ENCODE peak calls at places on chromosome 12, in five cellular contexts. One of them, this sample, is unnamed.

GRCh38 chr12:117836476-117836875 is 132.3 kb downstream of the KSR2 start:
- DNase-seq in Peyer's patch: no peak
- DNase-seq in cardiac fibroblast: no peak
- DNase-seq in astrocyte of the spinal cord: no peak
- DNase-seq in prostate gland: no peak
- DNase-seq in this sample: no peak

GRCh38 chr12:24918596-24918995 is 30.3 kb downstream of the BCAT1 start:
- DNase-seq in Peyer's patch: no peak
- DNase-seq in cardiac fibroblast: no peak
- DNase-seq in astrocyte of the spinal cord: no peak
- DNase-seq in prostate gland: no peak
- DNase-seq in this sample: no peak

GRCh38 chr12:112005419-112006395 is 7.3 kb downstream of the TMEM116 start:
- DNase-seq in Peyer's patch: peak
- DNase-seq in cardiac fibroblast: no peak
- DNase-seq in astrocyte of the spinal cord: no peak
- DNase-seq in prostate gland: peak
- DNase-seq in this sample: peak

GRCh38 chr12:121767525-121768016 is 25.9 kb downstream of the RHOF start:
- DNase-seq in Peyer's patch: no peak
- DNase-seq in cardiac fibroblast: peak
- DNase-seq in astrocyte of the spinal cord: peak
- DNase-seq in prostate gland: no peak
- DNase-seq in this sample: no peak

GRCh38 chr12:53622724-53623123 is 3.5 kb downstream of the ATF7 start:
- DNase-seq in Peyer's patch: no peak
- DNase-seq in cardiac fibroblast: no peak
- DNase-seq in astrocyte of the spinal cord: no peak
- DNase-seq in prostate gland: no peak
- DNase-seq in this sample: no peak

GRCh38 chr12:8834230-8834629 is 11.8 kb downstream of the A2ML1 start:
- DNase-seq in Peyer's patch: no peak
- DNase-seq in cardiac fibroblast: no peak
- DNase-seq in astrocyte of the spinal cord: no peak
- DNase-seq in prostate gland: no peak
- DNase-seq in this sample: no peak

GRCh38 chr12:47868041-47868440 is 36.8 kb downstream of the VDR start:
- DNase-seq in Peyer's patch: no peak
- DNase-seq in cardiac fibroblast: peak
- DNase-seq in astrocyte of the spinal cord: peak
- DNase-seq in prostate gland: no peak
- DNase-seq in this sample: peak

GRCh38 chr12:4909734-4910501 is at the start of gene KCNA1:
- DNase-seq in Peyer's patch: no peak
- DNase-seq in cardiac fibroblast: peak
- DNase-seq in astrocyte of the spinal cord: no peak
- DNase-seq in prostate gland: no peak
- DNase-seq in this sample: no peak

GRCh38 chr12:13205809-13206559 is 9.5 kb downstream of the EMP1 start:
- DNase-seq in Peyer's patch: no peak
- DNase-seq in cardiac fibroblast: peak
- DNase-seq in astrocyte of the spinal cord: peak
- DNase-seq in prostate gland: no peak
- DNase-seq in this sample: peak

GRCh38 chr12:75933136-75933535 is 98.4 kb downstream of the PHLDA1 start:
- DNase-seq in Peyer's patch: no peak
- DNase-seq in cardiac fibroblast: peak
- DNase-seq in astrocyte of the spinal cord: peak
- DNase-seq in prostate gland: no peak
- DNase-seq in this sample: peak

GRCh38 chr12:66620703-66621102 is 58.2 kb downstream of the GRIP1 start:
- DNase-seq in Peyer's patch: no peak
- DNase-seq in cardiac fibroblast: no peak
- DNase-seq in astrocyte of the spinal cord: no peak
- DNase-seq in prostate gland: no peak
- DNase-seq in this sample: no peak

GRCh38 chr12:116687888-116688287 is 50.0 kb downstream of the SPRING1 start:
- DNase-seq in Peyer's patch: no peak
- DNase-seq in cardiac fibroblast: peak
- DNase-seq in astrocyte of the spinal cord: no peak
- DNase-seq in prostate gland: no peak
- DNase-seq in this sample: peak

GRCh38 chr12:46617167-46617566 is 208.6 kb downstream of the SLC38A4 start:
- DNase-seq in Peyer's patch: no peak
- DNase-seq in cardiac fibroblast: peak
- DNase-seq in astrocyte of the spinal cord: no peak
- DNase-seq in prostate gland: no peak
- DNase-seq in this sample: peak

GRCh38 chr12:55730447-55730820 is 1.6 kb upstream of the CD63 start:
- DNase-seq in Peyer's patch: peak
- DNase-seq in cardiac fibroblast: no peak
- DNase-seq in astrocyte of the spinal cord: no peak
- DNase-seq in prostate gland: no peak
- DNase-seq in this sample: no peak

GRCh38 chr12:42589465-42590323 is at the start of gene PRICKLE1:
- DNase-seq in Peyer's patch: no peak
- DNase-seq in cardiac fibroblast: peak
- DNase-seq in astrocyte of the spinal cord: peak
- DNase-seq in prostate gland: no peak
- DNase-seq in this sample: peak

GRCh38 chr12:11630046-11630706 is 19.3 kb upstream of the ETV6 start:
- DNase-seq in Peyer's patch: no peak
- DNase-seq in cardiac fibroblast: no peak
- DNase-seq in astrocyte of the spinal cord: no peak
- DNase-seq in prostate gland: no peak
- DNase-seq in this sample: no peak

GRCh38 chr12:130044991-130045621 is 117.2 kb upstream of the FZD10 start:
- DNase-seq in Peyer's patch: no peak
- DNase-seq in cardiac fibroblast: no peak
- DNase-seq in astrocyte of the spinal cord: no peak
- DNase-seq in prostate gland: peak
- DNase-seq in this sample: no peak

GRCh38 chr12:69290545-69291277 is 51.3 kb downstream of the CPSF6 start:
- DNase-seq in Peyer's patch: peak
- DNase-seq in cardiac fibroblast: peak
- DNase-seq in astrocyte of the spinal cord: peak
- DNase-seq in prostate gland: peak
- DNase-seq in this sample: peak

GRCh38 chr12:10243803-10244520 is 31.3 kb downstream of the GABARAPL1 start:
- DNase-seq in Peyer's patch: no peak
- DNase-seq in cardiac fibroblast: no peak
- DNase-seq in astrocyte of the spinal cord: no peak
- DNase-seq in prostate gland: no peak
- DNase-seq in this sample: no peak

GRCh38 chr12:98188649-98189048 is 326.7 kb upstream of the TMPO start:
- DNase-seq in Peyer's patch: no peak
- DNase-seq in cardiac fibroblast: no peak
- DNase-seq in astrocyte of the spinal cord: peak
- DNase-seq in prostate gland: no peak
- DNase-seq in this sample: peak

GRCh38 chr12:112386726-112387125 is 4.5 kb upstream of the HECTD4 start:
- DNase-seq in Peyer's patch: peak
- DNase-seq in cardiac fibroblast: peak
- DNase-seq in astrocyte of the spinal cord: no peak
- DNase-seq in prostate gland: no peak
- DNase-seq in this sample: no peak

GRCh38 chr12:19239616-19240234 is 110.2 kb downstream of the PLEKHA5 start:
- DNase-seq in Peyer's patch: no peak
- DNase-seq in cardiac fibroblast: peak
- DNase-seq in astrocyte of the spinal cord: peak
- DNase-seq in prostate gland: no peak
- DNase-seq in this sample: peak

GRCh38 chr12:101204598-101205304 is 5.3 kb downstream of the SLC5A8 start:
- DNase-seq in Peyer's patch: no peak
- DNase-seq in cardiac fibroblast: no peak
- DNase-seq in astrocyte of the spinal cord: no peak
- DNase-seq in prostate gland: no peak
- DNase-seq in this sample: peak

GRCh38 chr12:107610030-107610859 is 75.4 kb upstream of the PWP1 start:
- DNase-seq in Peyer's patch: peak
- DNase-seq in cardiac fibroblast: peak
- DNase-seq in astrocyte of the spinal cord: peak
- DNase-seq in prostate gland: no peak
- DNase-seq in this sample: peak

GRCh38 chr12:3228587-3228986 is 151.4 kb downstream of the TSPAN9 start:
- DNase-seq in Peyer's patch: no peak
- DNase-seq in cardiac fibroblast: no peak
- DNase-seq in astrocyte of the spinal cord: no peak
- DNase-seq in prostate gland: no peak
- DNase-seq in this sample: no peak

GRCh38 chr12:41339784-41340183 is 151.7 kb downstream of the PDZRN4 start:
- DNase-seq in Peyer's patch: no peak
- DNase-seq in cardiac fibroblast: no peak
- DNase-seq in astrocyte of the spinal cord: no peak
- DNase-seq in prostate gland: no peak
- DNase-seq in this sample: no peak

GRCh38 chr12:94191023-94191422 is 42.6 kb downstream of the PLXNC1 start:
- DNase-seq in Peyer's patch: no peak
- DNase-seq in cardiac fibroblast: no peak
- DNase-seq in astrocyte of the spinal cord: no peak
- DNase-seq in prostate gland: no peak
- DNase-seq in this sample: no peak

GRCh38 chr12:55687746-55688145 is 20.0 kb downstream of the ITGA7 start:
- DNase-seq in Peyer's patch: no peak
- DNase-seq in cardiac fibroblast: no peak
- DNase-seq in astrocyte of the spinal cord: no peak
- DNase-seq in prostate gland: no peak
- DNase-seq in this sample: no peak

GRCh38 chr12:15728118-15728598 is 61.0 kb downstream of the EPS8 start:
- DNase-seq in Peyer's patch: no peak
- DNase-seq in cardiac fibroblast: peak
- DNase-seq in astrocyte of the spinal cord: peak
- DNase-seq in prostate gland: no peak
- DNase-seq in this sample: peak

GRCh38 chr12:85831327-85831990 is 4.8 kb downstream of the RASSF9 start:
- DNase-seq in Peyer's patch: no peak
- DNase-seq in cardiac fibroblast: no peak
- DNase-seq in astrocyte of the spinal cord: no peak
- DNase-seq in prostate gland: no peak
- DNase-seq in this sample: no peak

GRCh38 chr12:124790650-124791400 is 72.8 kb downstream of the SCARB1 start:
- DNase-seq in Peyer's patch: no peak
- DNase-seq in cardiac fibroblast: no peak
- DNase-seq in astrocyte of the spinal cord: no peak
- DNase-seq in prostate gland: no peak
- DNase-seq in this sample: no peak

GRCh38 chr12:130017571-130018449 is 114.0 kb upstream of the TMEM132D start:
- DNase-seq in Peyer's patch: no peak
- DNase-seq in cardiac fibroblast: no peak
- DNase-seq in astrocyte of the spinal cord: no peak
- DNase-seq in prostate gland: no peak
- DNase-seq in this sample: peak

GRCh38 chr12:64192644-64193043 is 29.5 kb downstream of the KICS2 start:
- DNase-seq in Peyer's patch: no peak
- DNase-seq in cardiac fibroblast: no peak
- DNase-seq in astrocyte of the spinal cord: no peak
- DNase-seq in prostate gland: no peak
- DNase-seq in this sample: no peak
- TF ChIP-seq CTCF in Peyer's patch: no peak
- TF ChIP-seq CTCF in cardiac fibroblast: no peak
- TF ChIP-seq CTCF in astrocyte of the spinal cord: no peak
- TF ChIP-seq CTCF in prostate gland: no peak
- TF ChIP-seq CTCF in this sample: no peak

GRCh38 chr12:6614513-6615177 is 7.5 kb upstream of the CHD4 start:
- DNase-seq in Peyer's patch: no peak
- DNase-seq in cardiac fibroblast: peak
- DNase-seq in astrocyte of the spinal cord: peak
- DNase-seq in prostate gland: no peak
- DNase-seq in this sample: no peak

GRCh38 chr12:6613015-6613775 is 6.0 kb upstream of the CHD4 start:
- DNase-seq in Peyer's patch: peak
- DNase-seq in cardiac fibroblast: peak
- DNase-seq in astrocyte of the spinal cord: peak
- DNase-seq in prostate gland: peak
- DNase-seq in this sample: peak

GRCh38 chr12:6612247-6612646 is 5.1 kb upstream of the CHD4 start:
- DNase-seq in Peyer's patch: peak
- DNase-seq in cardiac fibroblast: no peak
- DNase-seq in astrocyte of the spinal cord: no peak
- DNase-seq in prostate gland: no peak
- DNase-seq in this sample: no peak

GRCh38 chr12:6612652-6613014 is 5.5 kb upstream of the CHD4 start:
- DNase-seq in Peyer's patch: no peak
- DNase-seq in cardiac fibroblast: no peak
- DNase-seq in astrocyte of the spinal cord: no peak
- DNase-seq in prostate gland: no peak
- DNase-seq in this sample: no peak

GRCh38 chr12:6613776-6614512 is 6.8 kb upstream of the CHD4 start:
- DNase-seq in Peyer's patch: peak
- DNase-seq in cardiac fibroblast: peak
- DNase-seq in astrocyte of the spinal cord: peak
- DNase-seq in prostate gland: peak
- DNase-seq in this sample: peak
- TF ChIP-seq CTCF in Peyer's patch: no peak
- TF ChIP-seq CTCF in cardiac fibroblast: no peak
- TF ChIP-seq CTCF in astrocyte of the spinal cord: no peak
- TF ChIP-seq CTCF in prostate gland: no peak
- TF ChIP-seq CTCF in this sample: no peak

GRCh38 chr12:90897981-90898380 is 57.0 kb downstream of the CCER1 start:
- DNase-seq in Peyer's patch: no peak
- DNase-seq in cardiac fibroblast: peak
- DNase-seq in astrocyte of the spinal cord: no peak
- DNase-seq in prostate gland: no peak
- DNase-seq in this sample: no peak

GRCh38 chr12:90899456-90900182 is 55.4 kb downstream of the CCER1 start:
- DNase-seq in Peyer's patch: no peak
- DNase-seq in cardiac fibroblast: peak
- DNase-seq in astrocyte of the spinal cord: peak
- DNase-seq in prostate gland: no peak
- DNase-seq in this sample: peak

GRCh38 chr12:90897316-90897715 is 57.7 kb downstream of the CCER1 start:
- DNase-seq in Peyer's patch: no peak
- DNase-seq in cardiac fibroblast: no peak
- DNase-seq in astrocyte of the spinal cord: no peak
- DNase-seq in prostate gland: no peak
- DNase-seq in this sample: no peak

GRCh38 chr12:90896164-90896563 is 58.8 kb downstream of the CCER1 start:
- DNase-seq in Peyer's patch: no peak
- DNase-seq in cardiac fibroblast: peak
- DNase-seq in astrocyte of the spinal cord: peak
- DNase-seq in prostate gland: no peak
- DNase-seq in this sample: peak
- TF ChIP-seq CTCF in Peyer's patch: no peak
- TF ChIP-seq CTCF in cardiac fibroblast: no peak
- TF ChIP-seq CTCF in astrocyte of the spinal cord: no peak
- TF ChIP-seq CTCF in prostate gland: no peak
- TF ChIP-seq CTCF in this sample: no peak

DNA sequence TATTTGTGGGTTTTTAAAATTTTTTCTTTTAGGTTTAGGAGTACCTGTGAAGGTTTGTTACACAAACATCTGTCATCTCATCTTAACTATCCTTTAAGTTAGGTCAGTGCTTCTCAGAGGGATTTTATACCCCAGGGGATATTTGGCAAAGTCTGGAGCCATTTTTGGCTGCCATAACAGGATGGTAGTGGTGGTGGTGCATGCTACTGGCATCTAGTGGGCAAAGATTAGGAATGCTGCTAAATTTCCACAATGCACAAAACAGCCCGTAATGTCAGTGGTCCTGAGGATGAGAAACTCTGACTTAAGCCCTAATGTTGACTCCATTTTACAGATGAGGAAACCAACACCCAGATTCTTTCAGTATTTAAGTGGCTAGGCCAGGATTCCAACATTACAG is 85.2 kb upstream of the MYF6 start:
- DNase-seq in Peyer's patch: no peak
- DNase-seq in cardiac fibroblast: peak
- DNase-seq in astrocyte of the spinal cord: peak
- DNase-seq in prostate gland: no peak
- DNase-seq in this sample: peak
- TF ChIP-seq CTCF in Peyer's patch: no peak
- TF ChIP-seq CTCF in cardiac fibroblast: peak
- TF ChIP-seq CTCF in astrocyte of the spinal cord: peak
- TF ChIP-seq CTCF in prostate gland: no peak
- TF ChIP-seq CTCF in this sample: peak

This sample was measured in MCF 10A.